ENCODE peak calls at places on chromosomes 4 and X, in five cellular contexts. One of them, this sample, is unnamed.

GRCh38 chrX:136870064-136870463 is 10.5 kb downstream of the RBMX start:
- DNase-seq in mucosa of descending colon: no peak
- DNase-seq in ovary: no peak
- DNase-seq in fibroblast of lung: no peak
- DNase-seq in IMR-90: no peak
- DNase-seq in this sample: no peak

GRCh38 chr4:16862688-16863087 is 35.8 kb downstream of the LDB2 start:
- DNase-seq in mucosa of descending colon: no peak
- DNase-seq in ovary: no peak
- DNase-seq in fibroblast of lung: peak
- DNase-seq in IMR-90: peak
- DNase-seq in this sample: no peak

GRCh38 chr4:169272265-169272886 is 1.6 kb upstream of the SH3RF1 start:
- DNase-seq in mucosa of descending colon: no peak
- DNase-seq in ovary: no peak
- DNase-seq in fibroblast of lung: peak
- DNase-seq in IMR-90: peak
- DNase-seq in this sample: no peak

GRCh38 chrX:345020-345925 is 26.7 kb upstream of the GTPBP6 start:
- DNase-seq in mucosa of descending colon: peak
- DNase-seq in ovary: no peak
- DNase-seq in fibroblast of lung: no peak
- DNase-seq in IMR-90: no peak
- DNase-seq in this sample: no peak

GRCh38 chr4:30396772-30397475 is 323.2 kb upstream of the PCDH7 start:
- DNase-seq in mucosa of descending colon: no peak
- DNase-seq in ovary: no peak
- DNase-seq in fibroblast of lung: peak
- DNase-seq in IMR-90: peak
- DNase-seq in this sample: peak

GRCh38 chr4:7157140-7157488 is 35.2 kb upstream of the SORCS2 start:
- DNase-seq in mucosa of descending colon: no peak
- DNase-seq in ovary: no peak
- DNase-seq in fibroblast of lung: no peak
- DNase-seq in IMR-90: no peak
- DNase-seq in this sample: no peak

GRCh38 chr4:41525129-41525528 is 12.8 kb upstream of the LIMCH1 start:
- DNase-seq in mucosa of descending colon: no peak
- DNase-seq in ovary: no peak
- DNase-seq in fibroblast of lung: peak
- DNase-seq in IMR-90: peak
- DNase-seq in this sample: peak

GRCh38 chrX:2921193-2921592 is 7.9 kb downstream of the ARSD start:
- DNase-seq in mucosa of descending colon: no peak
- DNase-seq in ovary: no peak
- DNase-seq in fibroblast of lung: no peak
- DNase-seq in IMR-90: no peak
- DNase-seq in this sample: no peak

GRCh38 chrX:136204571-136204970 is 46.6 kb downstream of the MAP7D3 start:
- DNase-seq in mucosa of descending colon: peak
- DNase-seq in ovary: no peak
- DNase-seq in fibroblast of lung: peak
- DNase-seq in IMR-90: peak
- DNase-seq in this sample: no peak

GRCh38 chr4:6538111-6538510 is 36.9 kb upstream of the MAN2B2 start:
- DNase-seq in mucosa of descending colon: no peak
- DNase-seq in ovary: no peak
- DNase-seq in fibroblast of lung: no peak
- DNase-seq in IMR-90: no peak
- DNase-seq in this sample: no peak

GRCh38 chr4:82975792-82976191 is 34.8 kb downstream of the LIN54 start:
- DNase-seq in mucosa of descending colon: no peak
- DNase-seq in ovary: no peak
- DNase-seq in fibroblast of lung: peak
- DNase-seq in IMR-90: peak
- DNase-seq in this sample: no peak

GRCh38 chr4:107654694-107655093 is 65.3 kb downstream of the PAPSS1 start:
- DNase-seq in mucosa of descending colon: no peak
- DNase-seq in ovary: no peak
- DNase-seq in fibroblast of lung: peak
- DNase-seq in IMR-90: no peak
- DNase-seq in this sample: no peak

GRCh38 chr4:82528868-82529267 is 32.9 kb downstream of the TMEM150C start:
- DNase-seq in mucosa of descending colon: no peak
- DNase-seq in ovary: no peak
- DNase-seq in fibroblast of lung: no peak
- DNase-seq in IMR-90: no peak
- DNase-seq in this sample: no peak

GRCh38 chrX:18617351-18617750 is 54.6 kb downstream of the RS1 start:
- DNase-seq in mucosa of descending colon: no peak
- DNase-seq in ovary: no peak
- DNase-seq in fibroblast of lung: peak
- DNase-seq in IMR-90: peak
- DNase-seq in this sample: peak

GRCh38 chrX:23616361-23616760 is 50.9 kb upstream of the PRDX4 start:
- DNase-seq in mucosa of descending colon: no peak
- DNase-seq in ovary: no peak
- DNase-seq in fibroblast of lung: peak
- DNase-seq in IMR-90: peak
- DNase-seq in this sample: no peak

GRCh38 chr4:130210871-130211270 is 1114.9 kb downstream of the C4orf33 start:
- DNase-seq in mucosa of descending colon: no peak
- DNase-seq in ovary: no peak
- DNase-seq in fibroblast of lung: peak
- DNase-seq in IMR-90: no peak
- DNase-seq in this sample: peak

GRCh38 chr4:155972098-155972497 is 18.4 kb upstream of the CTSO start:
- DNase-seq in mucosa of descending colon: no peak
- DNase-seq in ovary: no peak
- DNase-seq in fibroblast of lung: no peak
- DNase-seq in IMR-90: peak
- DNase-seq in this sample: no peak

GRCh38 chrX:79366888-79367749 is at the start of gene ITM2A:
- DNase-seq in mucosa of descending colon: peak
- DNase-seq in ovary: peak
- DNase-seq in fibroblast of lung: no peak
- DNase-seq in IMR-90: no peak
- DNase-seq in this sample: no peak

GRCh38 chr4:48254381-48255072 is 15.1 kb downstream of the TEC start:
- DNase-seq in mucosa of descending colon: no peak
- DNase-seq in ovary: no peak
- DNase-seq in fibroblast of lung: peak
- DNase-seq in IMR-90: peak
- DNase-seq in this sample: peak

GRCh38 chrX:43557792-43558191 is 98.3 kb upstream of the MAOA start:
- DNase-seq in mucosa of descending colon: peak
- DNase-seq in ovary: peak
- DNase-seq in fibroblast of lung: peak
- DNase-seq in IMR-90: peak
- DNase-seq in this sample: no peak

GRCh38 chr4:16869594-16870245 is 28.7 kb downstream of the LDB2 start:
- DNase-seq in mucosa of descending colon: no peak
- DNase-seq in ovary: no peak
- DNase-seq in fibroblast of lung: no peak
- DNase-seq in IMR-90: no peak
- DNase-seq in this sample: no peak

DNA sequence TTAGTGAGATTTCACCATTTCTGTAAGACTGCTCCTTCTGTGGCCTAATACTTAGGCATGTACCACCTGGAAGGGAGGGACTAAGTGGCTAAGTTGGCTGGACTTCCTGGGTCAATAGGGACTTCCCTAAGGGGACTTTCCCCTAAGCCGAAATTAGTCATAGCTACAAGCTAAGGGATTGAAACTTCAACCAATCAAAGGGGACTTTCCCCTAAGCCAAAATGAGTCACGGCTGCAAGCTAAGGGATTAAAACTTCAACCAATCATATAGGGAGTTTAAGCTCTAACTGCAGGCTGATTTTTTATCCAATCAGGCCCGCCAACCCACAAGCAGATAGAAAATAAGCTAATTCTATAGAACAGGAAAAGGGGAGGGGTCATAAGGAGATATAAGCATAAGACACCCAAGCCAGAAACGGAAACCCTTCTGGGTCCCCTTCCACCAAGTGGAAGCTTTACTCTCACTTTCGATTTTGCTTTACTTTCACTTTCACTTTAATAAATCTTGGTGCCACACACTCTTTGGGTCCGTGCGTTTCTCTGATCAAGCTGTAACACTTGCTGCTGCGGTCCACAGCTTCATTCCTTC is 382.8 kb downstream of the KLHL4 start:
- DNase-seq in mucosa of descending colon: no peak
- DNase-seq in ovary: no peak
- DNase-seq in fibroblast of lung: no peak
- DNase-seq in IMR-90: no peak
- DNase-seq in this sample: no peak
- H3K4me3 ChIP-seq in mucosa of descending colon: no peak
- H3K4me3 ChIP-seq in ovary: no peak
- H3K4me3 ChIP-seq in fibroblast of lung: no peak
- H3K4me3 ChIP-seq in IMR-90: no peak
- H3K4me3 ChIP-seq in this sample: no peak

DNA sequence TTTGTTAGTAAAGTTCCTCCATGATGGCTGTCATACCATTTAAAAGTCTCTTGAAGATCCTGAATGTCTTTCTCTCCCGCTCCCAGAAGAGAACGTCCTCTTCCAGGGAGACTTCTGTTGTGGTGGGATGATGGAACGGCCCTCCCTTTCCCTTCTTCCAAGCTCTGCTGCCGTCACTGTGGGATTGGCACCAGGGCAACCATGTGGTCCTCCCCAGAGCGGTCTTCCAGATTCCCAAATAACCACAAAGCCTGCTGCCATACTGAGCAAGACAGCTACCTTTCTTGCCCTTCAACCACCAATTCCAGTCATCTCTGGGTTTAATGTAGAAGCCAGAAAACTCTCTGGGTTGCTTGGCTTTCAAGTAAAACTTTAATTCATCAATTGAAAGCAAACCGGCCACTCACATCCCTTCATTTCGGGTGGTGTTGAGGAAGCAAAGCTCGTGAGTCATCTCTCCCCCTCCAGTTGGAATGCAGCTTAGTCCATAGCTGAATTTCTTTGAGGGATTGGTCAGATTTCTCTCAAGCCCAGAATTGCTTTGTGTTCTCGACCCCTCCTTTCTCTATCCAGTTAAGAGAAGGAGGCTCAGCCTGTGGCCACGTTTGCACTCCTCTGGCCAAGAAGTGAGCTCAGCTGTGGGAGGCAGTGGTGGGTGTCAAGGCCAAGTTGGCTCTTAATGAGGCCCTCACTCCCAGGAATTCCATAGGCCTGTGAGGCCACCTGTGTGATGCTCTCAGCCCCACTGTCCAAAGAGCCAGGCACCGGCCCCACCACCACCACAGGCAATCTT is 36.9 kb downstream of the FHDC1 start:
- DNase-seq in mucosa of descending colon: no peak
- DNase-seq in ovary: peak
- DNase-seq in fibroblast of lung: peak
- DNase-seq in IMR-90: peak
- DNase-seq in this sample: peak
- H3K4me3 ChIP-seq in mucosa of descending colon: no peak
- H3K4me3 ChIP-seq in ovary: no peak
- H3K4me3 ChIP-seq in fibroblast of lung: peak
- H3K4me3 ChIP-seq in IMR-90: no peak
- H3K4me3 ChIP-seq in this sample: no peak

DNA sequence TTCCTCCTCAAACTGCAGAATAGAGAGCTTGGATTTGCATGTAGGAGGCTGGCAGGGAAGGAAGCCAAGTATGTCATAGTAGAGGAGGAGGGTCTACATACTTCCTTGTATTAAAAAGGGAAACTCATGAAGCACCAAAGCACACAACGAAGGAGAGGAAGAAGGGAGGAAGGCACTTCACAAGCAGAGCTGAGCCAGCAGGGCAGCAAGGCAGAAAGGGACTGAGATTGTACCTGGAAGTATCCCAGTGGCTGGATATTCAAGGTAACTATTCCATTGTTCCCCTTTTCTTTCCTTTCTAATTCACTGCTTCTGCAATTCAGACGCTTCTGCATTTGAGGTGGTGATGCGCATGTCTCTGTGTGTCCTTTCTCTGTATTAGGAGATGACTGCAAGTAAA is 54.8 kb downstream of the UBQLN2 start:
- DNase-seq in mucosa of descending colon: no peak
- DNase-seq in ovary: no peak
- DNase-seq in fibroblast of lung: no peak
- DNase-seq in IMR-90: no peak
- DNase-seq in this sample: no peak
- H3K4me3 ChIP-seq in mucosa of descending colon: no peak
- H3K4me3 ChIP-seq in ovary: no peak
- H3K4me3 ChIP-seq in fibroblast of lung: no peak
- H3K4me3 ChIP-seq in IMR-90: no peak
- H3K4me3 ChIP-seq in this sample: no peak

GRCh38 chrX:120014354-120015129 is 62.9 kb downstream of the RHOXF2B start:
- DNase-seq in mucosa of descending colon: no peak
- DNase-seq in ovary: no peak
- DNase-seq in fibroblast of lung: no peak
- DNase-seq in IMR-90: no peak
- DNase-seq in this sample: no peak

GRCh38 chrX:120016068-120016441 is 61.4 kb downstream of the RHOXF2B start:
- DNase-seq in mucosa of descending colon: no peak
- DNase-seq in ovary: no peak
- DNase-seq in fibroblast of lung: no peak
- DNase-seq in IMR-90: no peak
- DNase-seq in this sample: no peak

GRCh38 chrX:120020305-120020704 is 57.2 kb downstream of the RHOXF2B start:
- DNase-seq in mucosa of descending colon: no peak
- DNase-seq in ovary: no peak
- DNase-seq in fibroblast of lung: no peak
- DNase-seq in IMR-90: no peak
- DNase-seq in this sample: no peak

DNA sequence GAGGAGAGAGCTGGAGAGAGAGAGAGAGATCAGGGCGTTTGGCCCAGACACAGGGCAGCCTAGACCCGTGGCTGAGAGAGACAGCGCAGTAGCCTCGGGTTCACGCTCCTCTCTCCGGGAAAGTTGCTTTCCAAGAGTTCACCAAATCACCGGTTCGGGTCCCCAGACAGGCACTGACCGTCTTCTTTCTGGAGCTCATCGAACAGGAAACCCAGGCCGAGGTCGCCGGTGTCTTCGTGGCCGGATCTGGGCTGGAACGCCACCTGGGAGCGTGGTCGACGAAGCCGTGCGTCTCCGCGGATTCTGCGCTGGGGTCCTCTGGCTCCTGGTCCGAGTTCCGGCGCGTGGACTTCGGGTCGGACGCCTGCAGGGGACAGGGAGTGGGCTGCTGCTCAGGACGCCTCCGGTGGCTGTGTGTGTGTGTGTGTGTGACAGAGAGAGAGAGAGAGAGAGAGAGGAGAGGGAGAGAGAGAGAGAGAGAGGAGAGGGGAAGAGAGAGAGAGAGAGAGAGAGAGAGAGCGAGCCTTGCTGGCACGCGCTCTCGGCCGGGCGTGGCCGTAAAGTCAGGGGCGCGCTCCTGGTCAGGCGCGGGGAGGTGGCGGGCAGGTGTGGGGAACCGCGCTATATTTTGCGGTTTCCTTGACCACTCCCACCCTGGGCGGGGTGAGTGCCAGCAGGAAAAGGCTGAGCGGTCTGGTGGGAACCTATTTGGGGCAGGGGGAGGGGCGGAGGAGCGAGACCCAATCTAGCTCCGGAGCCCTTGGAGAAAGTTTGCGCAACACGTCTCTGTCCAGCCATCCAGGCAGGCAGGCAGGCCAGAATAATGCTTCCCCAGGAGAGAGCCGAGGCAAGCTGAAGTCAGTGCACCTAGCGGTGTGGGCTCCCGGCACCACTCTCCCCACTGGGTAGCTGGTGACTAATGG is 62.1 kb downstream of the RHOXF2B start:
- DNase-seq in mucosa of descending colon: no peak
- DNase-seq in ovary: no peak
- DNase-seq in fibroblast of lung: no peak
- DNase-seq in IMR-90: no peak
- DNase-seq in this sample: no peak
- H3K4me3 ChIP-seq in mucosa of descending colon: no peak
- H3K4me3 ChIP-seq in ovary: peak
- H3K4me3 ChIP-seq in fibroblast of lung: no peak
- H3K4me3 ChIP-seq in IMR-90: no peak
- H3K4me3 ChIP-seq in this sample: peak